ENCODE peak calls at places on chromosomes 5 and 9, in eight cellular contexts. U is stimulated activated CD4-positive, alpha-beta T cell treated with anti-CD3 and anti-CD28 coated beads, Interleukin-2, amount 100 ng/mL, for 24 hours; D is C1 segment of cervical spinal cord; J is GM10248; O is CD8-positive, alpha-beta memory T cell; R is NCI-H1694 treated with DMSO at 0.1 percent for 48 hours; Q is EH; L is body of pancreas. N is an unnamed sample.

GRCh38 chr9:133477992-133478850 is 678 bp downstream of the SLC2A6 start:
- DNase-seq in U (peak), D (no peak), J (peak), O (peak), R (no peak), Q (peak), L (no peak), N (no peak)

GRCh38 chr9:104906441-104907277 is 21.3 kb downstream of the ABCA1 start:
- DNase-seq in U (no peak), D (no peak), J (no peak), O (no peak), R (no peak), Q (peak), L (peak), N (no peak)

GRCh38 chr9:115952667-115953316 is 200.8 kb upstream of the PAPPA start:
- DNase-seq in U (no peak), D (no peak), J (no peak), O (no peak), R (no peak), Q (peak), L (no peak), N (no peak)

GRCh38 chr5:139419226-139419625 is 15.3 kb upstream of the SPATA24 start:
- DNase-seq in U (no peak), D (no peak), J (no peak), O (no peak), R (no peak), Q (no peak), L (no peak), N (no peak)

GRCh38 chr5:16518606-16519005 is 53.0 kb upstream of the ZNF622 start:
- DNase-seq in U (no peak), D (no peak), J (no peak), O (no peak), R (no peak), Q (no peak), L (no peak), N (no peak)

GRCh38 chr5:56985941-56986630 is 34.2 kb upstream of the MIER3 start:
- DNase-seq in U (no peak), D (no peak), J (peak), O (no peak), R (no peak), Q (no peak), L (no peak), N (no peak)

GRCh38 chr9:126499005-126499910 is 114.5 kb upstream of the LMX1B start:
- DNase-seq in U (peak), D (peak), J (peak), O (peak), R (peak), Q (peak), L (peak), N (peak)

GRCh38 chr5:3778000-3778570 is 182.5 kb downstream of the IRX1 start:
- DNase-seq in U (no peak), D (no peak), J (no peak), O (no peak), R (no peak), Q (no peak), L (no peak), N (no peak)

GRCh38 chr5:6715758-6716633 is 2.8 kb downstream of the TENT4A start:
- DNase-seq in U (no peak), D (no peak), J (no peak), O (peak), R (no peak), Q (no peak), L (no peak), N (peak)

GRCh38 chr5:131994533-131995226 is 16.8 kb downstream of the ACSL6 start:
- DNase-seq in U (no peak), D (no peak), J (no peak), O (no peak), R (no peak), Q (no peak), L (no peak), N (no peak)

GRCh38 chr9:127500862-127501261 is 49.6 kb downstream of the LRSAM1 start:
- DNase-seq in U (no peak), D (no peak), J (no peak), O (no peak), R (no peak), Q (no peak), L (no peak), N (no peak)

GRCh38 chr9:37958154-37958553 is 54.2 kb upstream of the SLC25A51 start:
- DNase-seq in U (no peak), D (no peak), J (no peak), O (no peak), R (no peak), Q (no peak), L (no peak), N (no peak)

N was measured in activated effector memory CD4-positive, alpha-beta T cell treated with Interleukin-2 at 50 U/mL for 16 hours.